ENCODE peak calls at places on chromosome 22, in nine cellular contexts. One of them, this sample, is unnamed.

GRCh38 chr22:20495861-20496681 is 476 bp upstream of the KLHL22 start:
- DNase-seq in effector memory CD4-positive, alpha-beta T cell: peak; percentile 84
- DNase-seq in endothelial cell: peak; percentile 93
- DNase-seq in EH: peak; percentile 91
- DNase-seq in neural crest cell: peak; percentile 84
- DNase-seq in stimulated activated CD4-positive, alpha-beta T cell treated with anti-CD3 and anti-CD28 coated beads, Interleukin-1b, Interleukin-23, amount 100 ng/mL, for 4 hours: peak; percentile 93
- DNase-seq in hepatic stellate cell: peak; percentile 98
- DNase-seq in T-helper 2 cell: peak; percentile 88
- DNase-seq in germinal center: peak; percentile 98
- DNase-seq in this sample: peak; percentile 70

GRCh38 chr22:36343070-36343719 is 44.6 kb downstream of the MYH9 start:
- DNase-seq in endothelial cell: no peak
- DNase-seq in T-helper 2 cell: no peak
- DNase-seq in effector memory CD4-positive, alpha-beta T cell: no peak
- DNase-seq in germinal center: no peak
- DNase-seq in EH: no peak
- DNase-seq in hepatic stellate cell: no peak
- DNase-seq in stimulated activated CD4-positive, alpha-beta T cell treated with anti-CD3 and anti-CD28 coated beads, Interleukin-1b, Interleukin-23, amount 100 ng/mL, for 4 hours: no peak
- DNase-seq in neural crest cell: no peak
- DNase-seq in this sample: no peak

GRCh38 chr22:24583221-24583971 is 9.5 kb downstream of the LRRC75B start:
- DNase-seq in EH: peak; percentile 32
- DNase-seq in neural crest cell: no peak
- DNase-seq in T-helper 2 cell: no peak
- DNase-seq in stimulated activated CD4-positive, alpha-beta T cell treated with anti-CD3 and anti-CD28 coated beads, Interleukin-1b, Interleukin-23, amount 100 ng/mL, for 4 hours: no peak
- DNase-seq in germinal center: no peak
- DNase-seq in effector memory CD4-positive, alpha-beta T cell: no peak
- DNase-seq in hepatic stellate cell: peak; percentile 25
- DNase-seq in endothelial cell: no peak
- DNase-seq in this sample: no peak

GRCh38 chr22:41939981-41940852 is 6.7 kb downstream of the CENPM start:
- DNase-seq in endothelial cell: peak; percentile 4
- DNase-seq in effector memory CD4-positive, alpha-beta T cell: peak; percentile 94
- DNase-seq in neural crest cell: no peak
- DNase-seq in stimulated activated CD4-positive, alpha-beta T cell treated with anti-CD3 and anti-CD28 coated beads, Interleukin-1b, Interleukin-23, amount 100 ng/mL, for 4 hours: peak; percentile 76
- DNase-seq in T-helper 2 cell: peak; percentile 95
- DNase-seq in EH: no peak
- DNase-seq in germinal center: peak; percentile 86
- DNase-seq in hepatic stellate cell: no peak
- DNase-seq in this sample: no peak

GRCh38 chr22:45230026-45230845 is 10.5 kb downstream of the KIAA0930 start:
- DNase-seq in EH: no peak
- DNase-seq in hepatic stellate cell: no peak
- DNase-seq in germinal center: no peak
- DNase-seq in endothelial cell: no peak
- DNase-seq in effector memory CD4-positive, alpha-beta T cell: no peak
- DNase-seq in stimulated activated CD4-positive, alpha-beta T cell treated with anti-CD3 and anti-CD28 coated beads, Interleukin-1b, Interleukin-23, amount 100 ng/mL, for 4 hours: no peak
- DNase-seq in neural crest cell: no peak
- DNase-seq in T-helper 2 cell: no peak
- DNase-seq in this sample: no peak

GRCh38 chr22:17921871-17922821 is 102.2 kb downstream of the MICAL3 start:
- DNase-seq in EH: no peak
- DNase-seq in endothelial cell: no peak
- DNase-seq in T-helper 2 cell: no peak
- DNase-seq in germinal center: no peak
- DNase-seq in neural crest cell: no peak
- DNase-seq in stimulated activated CD4-positive, alpha-beta T cell treated with anti-CD3 and anti-CD28 coated beads, Interleukin-1b, Interleukin-23, amount 100 ng/mL, for 4 hours: no peak
- DNase-seq in hepatic stellate cell: no peak
- DNase-seq in effector memory CD4-positive, alpha-beta T cell: no peak
- DNase-seq in this sample: no peak

GRCh38 chr22:43176090-43176489 is 10.8 kb downstream of the TTLL12 start:
- DNase-seq in germinal center: no peak
- DNase-seq in neural crest cell: no peak
- DNase-seq in T-helper 2 cell: no peak
- DNase-seq in hepatic stellate cell: no peak
- DNase-seq in stimulated activated CD4-positive, alpha-beta T cell treated with anti-CD3 and anti-CD28 coated beads, Interleukin-1b, Interleukin-23, amount 100 ng/mL, for 4 hours: no peak
- DNase-seq in endothelial cell: no peak
- DNase-seq in EH: no peak
- DNase-seq in effector memory CD4-positive, alpha-beta T cell: no peak
- DNase-seq in this sample: no peak

GRCh38 chr22:24191381-24191841 is 10.1 kb downstream of the SUSD2 start:
- DNase-seq in EH: no peak
- DNase-seq in endothelial cell: no peak
- DNase-seq in T-helper 2 cell: no peak
- DNase-seq in effector memory CD4-positive, alpha-beta T cell: no peak
- DNase-seq in germinal center: no peak
- DNase-seq in hepatic stellate cell: no peak
- DNase-seq in neural crest cell: no peak
- DNase-seq in stimulated activated CD4-positive, alpha-beta T cell treated with anti-CD3 and anti-CD28 coated beads, Interleukin-1b, Interleukin-23, amount 100 ng/mL, for 4 hours: no peak
- DNase-seq in this sample: no peak